ENCODE peak calls at places on chromosomes 4 and X, in seven cellular contexts. One of them, this sample, is unnamed.

GRCh38 chr4:77449162-77449561 is 156.5 kb upstream of the CXCL13 start:
- DNase-seq in left lung: no peak
- DNase-seq in CD8-positive, alpha-beta T cell: no peak
- DNase-seq in foreskin fibroblast: peak
- DNase-seq in MM.1S: no peak
- DNase-seq in heart left ventricle: no peak
- DNase-seq in kidney: no peak
- DNase-seq in this sample: no peak

GRCh38 chrX:9033989-9034388 is at the start of gene FAM9B:
- DNase-seq in left lung: no peak
- DNase-seq in kidney: no peak
- DNase-seq in CD8-positive, alpha-beta T cell: no peak
- DNase-seq in heart left ventricle: no peak
- DNase-seq in MM.1S: no peak
- DNase-seq in foreskin fibroblast: no peak
- DNase-seq in this sample: no peak

GRCh38 chrX:31546130-31546529 is 474.3 kb upstream of the FTHL17 start:
- DNase-seq in foreskin fibroblast: peak
- DNase-seq in CD8-positive, alpha-beta T cell: no peak
- DNase-seq in left lung: no peak
- DNase-seq in MM.1S: no peak
- DNase-seq in heart left ventricle: no peak
- DNase-seq in kidney: no peak
- DNase-seq in this sample: no peak

GRCh38 chr4:38614198-38614597 is 49.8 kb upstream of the KLF3 start:
- DNase-seq in foreskin fibroblast: no peak
- DNase-seq in MM.1S: no peak
- DNase-seq in kidney: no peak
- DNase-seq in CD8-positive, alpha-beta T cell: no peak
- DNase-seq in left lung: no peak
- DNase-seq in heart left ventricle: no peak
- DNase-seq in this sample: no peak

GRCh38 chr4:10613926-10614478 is 70.6 kb downstream of the CLNK start:
- DNase-seq in MM.1S: no peak
- DNase-seq in heart left ventricle: no peak
- DNase-seq in left lung: no peak
- DNase-seq in kidney: no peak
- DNase-seq in foreskin fibroblast: no peak
- DNase-seq in CD8-positive, alpha-beta T cell: no peak
- DNase-seq in this sample: no peak

GRCh38 chrX:107672955-107673378 is 44.7 kb downstream of the PRPS1 start:
- DNase-seq in CD8-positive, alpha-beta T cell: peak
- DNase-seq in foreskin fibroblast: no peak
- DNase-seq in MM.1S: peak
- DNase-seq in kidney: peak
- DNase-seq in left lung: peak
- DNase-seq in heart left ventricle: peak
- DNase-seq in this sample: peak

GRCh38 chrX:20144491-20144890 is 2.9 kb upstream of the EIF1AX start:
- DNase-seq in heart left ventricle: no peak
- DNase-seq in kidney: no peak
- DNase-seq in foreskin fibroblast: peak
- DNase-seq in CD8-positive, alpha-beta T cell: no peak
- DNase-seq in MM.1S: no peak
- DNase-seq in left lung: no peak
- DNase-seq in this sample: no peak

GRCh38 chr4:147958459-147959065 is 226.7 kb downstream of the ARHGAP10 start:
- DNase-seq in left lung: no peak
- DNase-seq in kidney: no peak
- DNase-seq in heart left ventricle: no peak
- DNase-seq in foreskin fibroblast: no peak
- DNase-seq in CD8-positive, alpha-beta T cell: no peak
- DNase-seq in MM.1S: no peak
- DNase-seq in this sample: no peak

GRCh38 chr4:16550488-16550980 is 324.3 kb upstream of the TAPT1 start:
- DNase-seq in CD8-positive, alpha-beta T cell: no peak
- DNase-seq in MM.1S: no peak
- DNase-seq in heart left ventricle: no peak
- DNase-seq in kidney: no peak
- DNase-seq in foreskin fibroblast: no peak
- DNase-seq in left lung: no peak
- DNase-seq in this sample: no peak

GRCh38 chr4:119300072-119300387 is 21.9 kb downstream of the FABP2 start:
- DNase-seq in CD8-positive, alpha-beta T cell: peak
- DNase-seq in heart left ventricle: peak
- DNase-seq in foreskin fibroblast: no peak
- DNase-seq in MM.1S: no peak
- DNase-seq in left lung: peak
- DNase-seq in kidney: peak
- DNase-seq in this sample: peak

GRCh38 chr4:3077796-3078195 is 3.3 kb downstream of the HTT start:
- DNase-seq in CD8-positive, alpha-beta T cell: no peak
- DNase-seq in kidney: no peak
- DNase-seq in foreskin fibroblast: no peak
- DNase-seq in left lung: no peak
- DNase-seq in MM.1S: no peak
- DNase-seq in heart left ventricle: no peak
- DNase-seq in this sample: no peak

GRCh38 chrX:75155454-75155829 is 641 bp downstream of the ABCB7 start:
- DNase-seq in foreskin fibroblast: no peak
- DNase-seq in left lung: no peak
- DNase-seq in kidney: no peak
- DNase-seq in heart left ventricle: no peak
- DNase-seq in CD8-positive, alpha-beta T cell: no peak
- DNase-seq in MM.1S: peak
- DNase-seq in this sample: no peak

GRCh38 chr4:108628411-108628810 is 8.0 kb downstream of the RPL34 start:
- DNase-seq in heart left ventricle: no peak
- DNase-seq in CD8-positive, alpha-beta T cell: no peak
- DNase-seq in foreskin fibroblast: no peak
- DNase-seq in kidney: no peak
- DNase-seq in MM.1S: no peak
- DNase-seq in left lung: no peak
- DNase-seq in this sample: no peak

GRCh38 chr4:10619220-10619619 is 65.3 kb downstream of the CLNK start:
- DNase-seq in foreskin fibroblast: peak
- DNase-seq in kidney: no peak
- DNase-seq in left lung: no peak
- DNase-seq in heart left ventricle: no peak
- DNase-seq in CD8-positive, alpha-beta T cell: no peak
- DNase-seq in MM.1S: no peak
- DNase-seq in this sample: no peak

GRCh38 chr4:181559637-181560036 is 683.6 kb upstream of the TENM3 start:
- DNase-seq in foreskin fibroblast: no peak
- DNase-seq in heart left ventricle: no peak
- DNase-seq in MM.1S: no peak
- DNase-seq in kidney: no peak
- DNase-seq in CD8-positive, alpha-beta T cell: no peak
- DNase-seq in left lung: no peak
- DNase-seq in this sample: no peak

GRCh38 chr4:168514249-168514852 is 17.5 kb downstream of the PALLD start:
- DNase-seq in MM.1S: peak
- DNase-seq in heart left ventricle: no peak
- DNase-seq in kidney: no peak
- DNase-seq in left lung: no peak
- DNase-seq in CD8-positive, alpha-beta T cell: no peak
- DNase-seq in foreskin fibroblast: no peak
- DNase-seq in this sample: no peak

GRCh38 chr4:55989716-55990115 is 41.0 kb downstream of the CEP135 start:
- DNase-seq in MM.1S: no peak
- DNase-seq in foreskin fibroblast: no peak
- DNase-seq in CD8-positive, alpha-beta T cell: no peak
- DNase-seq in heart left ventricle: no peak
- DNase-seq in kidney: no peak
- DNase-seq in left lung: no peak
- DNase-seq in this sample: peak

GRCh38 chr4:153934689-153935017 is 145.8 kb upstream of the SFRP2 start:
- DNase-seq in kidney: no peak
- DNase-seq in MM.1S: no peak
- DNase-seq in left lung: no peak
- DNase-seq in heart left ventricle: no peak
- DNase-seq in foreskin fibroblast: no peak
- DNase-seq in CD8-positive, alpha-beta T cell: no peak
- DNase-seq in this sample: no peak

GRCh38 chr4:99202094-99202493 is 17.0 kb downstream of the ADH6 start:
- DNase-seq in left lung: no peak
- DNase-seq in heart left ventricle: no peak
- DNase-seq in CD8-positive, alpha-beta T cell: no peak
- DNase-seq in foreskin fibroblast: no peak
- DNase-seq in MM.1S: no peak
- DNase-seq in kidney: no peak
- DNase-seq in this sample: no peak

GRCh38 chrX:40085086-40085551 is 12.6 kb downstream of the BCOR start:
- DNase-seq in CD8-positive, alpha-beta T cell: no peak
- DNase-seq in MM.1S: no peak
- DNase-seq in heart left ventricle: no peak
- DNase-seq in left lung: no peak
- DNase-seq in kidney: no peak
- DNase-seq in foreskin fibroblast: peak
- DNase-seq in this sample: no peak

GRCh38 chr4:127732623-127733199 is 2.5 kb downstream of the SLC25A31 start:
- DNase-seq in kidney: no peak
- DNase-seq in heart left ventricle: no peak
- DNase-seq in foreskin fibroblast: peak
- DNase-seq in left lung: no peak
- DNase-seq in MM.1S: peak
- DNase-seq in CD8-positive, alpha-beta T cell: no peak
- DNase-seq in this sample: no peak

DNA sequence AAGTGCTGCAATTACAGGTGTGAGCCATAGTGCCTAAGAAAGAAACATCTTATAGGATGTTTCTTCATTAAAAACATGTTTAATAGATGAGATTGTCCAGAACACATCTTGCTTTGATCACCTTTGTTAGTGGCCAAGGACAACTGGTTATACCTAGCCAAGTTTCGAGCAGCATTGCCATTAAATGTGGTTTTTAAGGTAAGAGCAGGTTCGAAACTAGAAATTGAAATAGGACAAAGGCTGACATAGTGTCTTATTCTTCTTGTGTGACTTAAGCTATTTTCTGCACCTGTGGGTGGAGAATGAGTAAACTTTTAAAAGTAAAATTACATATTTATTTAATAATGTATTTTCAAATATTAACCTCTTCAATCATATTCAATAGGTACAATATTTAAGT is 59.0 kb downstream of the RBPJ start:
- DNase-seq in kidney: no peak
- DNase-seq in left lung: no peak
- DNase-seq in MM.1S: peak
- DNase-seq in foreskin fibroblast: no peak
- DNase-seq in heart left ventricle: no peak
- DNase-seq in CD8-positive, alpha-beta T cell: no peak
- DNase-seq in this sample: no peak
- H3K4me3 ChIP-seq in kidney: no peak
- H3K4me3 ChIP-seq in left lung: no peak
- H3K4me3 ChIP-seq in MM.1S: no peak
- H3K4me3 ChIP-seq in foreskin fibroblast: no peak
- H3K4me3 ChIP-seq in heart left ventricle: no peak
- H3K4me3 ChIP-seq in CD8-positive, alpha-beta T cell: no peak
- H3K4me3 ChIP-seq in this sample: no peak

GRCh38 chr4:174207370-174207769 is 76.1 kb downstream of the FBXO8 start:
- DNase-seq in heart left ventricle: no peak
- DNase-seq in left lung: no peak
- DNase-seq in CD8-positive, alpha-beta T cell: no peak
- DNase-seq in foreskin fibroblast: no peak
- DNase-seq in kidney: no peak
- DNase-seq in MM.1S: no peak
- DNase-seq in this sample: no peak

GRCh38 chr4:174204194-174204831 is 79.2 kb downstream of the FBXO8 start:
- DNase-seq in MM.1S: no peak
- DNase-seq in left lung: no peak
- DNase-seq in kidney: no peak
- DNase-seq in heart left ventricle: no peak
- DNase-seq in CD8-positive, alpha-beta T cell: no peak
- DNase-seq in foreskin fibroblast: no peak
- DNase-seq in this sample: peak

GRCh38 chr4:174198396-174199179 is 84.9 kb downstream of the FBXO8 start:
- DNase-seq in foreskin fibroblast: peak
- DNase-seq in left lung: no peak
- DNase-seq in CD8-positive, alpha-beta T cell: no peak
- DNase-seq in kidney: no peak
- DNase-seq in heart left ventricle: no peak
- DNase-seq in MM.1S: no peak
- DNase-seq in this sample: peak

GRCh38 chr4:174199735-174200134 is 83.7 kb downstream of the FBXO8 start:
- DNase-seq in MM.1S: no peak
- DNase-seq in kidney: no peak
- DNase-seq in CD8-positive, alpha-beta T cell: no peak
- DNase-seq in heart left ventricle: no peak
- DNase-seq in left lung: no peak
- DNase-seq in foreskin fibroblast: no peak
- DNase-seq in this sample: no peak

GRCh38 chr4:174201898-174202297 is 81.6 kb downstream of the FBXO8 start:
- DNase-seq in left lung: no peak
- DNase-seq in CD8-positive, alpha-beta T cell: no peak
- DNase-seq in MM.1S: no peak
- DNase-seq in kidney: no peak
- DNase-seq in foreskin fibroblast: no peak
- DNase-seq in heart left ventricle: no peak
- DNase-seq in this sample: no peak
- TF ChIP-seq CTCF in left lung: no peak
- TF ChIP-seq CTCF in CD8-positive, alpha-beta T cell: no peak
- TF ChIP-seq CTCF in MM.1S: no peak
- TF ChIP-seq CTCF in kidney: no peak
- TF ChIP-seq CTCF in foreskin fibroblast: no peak
- TF ChIP-seq CTCF in heart left ventricle: no peak
- TF ChIP-seq CTCF in this sample: no peak

DNA sequence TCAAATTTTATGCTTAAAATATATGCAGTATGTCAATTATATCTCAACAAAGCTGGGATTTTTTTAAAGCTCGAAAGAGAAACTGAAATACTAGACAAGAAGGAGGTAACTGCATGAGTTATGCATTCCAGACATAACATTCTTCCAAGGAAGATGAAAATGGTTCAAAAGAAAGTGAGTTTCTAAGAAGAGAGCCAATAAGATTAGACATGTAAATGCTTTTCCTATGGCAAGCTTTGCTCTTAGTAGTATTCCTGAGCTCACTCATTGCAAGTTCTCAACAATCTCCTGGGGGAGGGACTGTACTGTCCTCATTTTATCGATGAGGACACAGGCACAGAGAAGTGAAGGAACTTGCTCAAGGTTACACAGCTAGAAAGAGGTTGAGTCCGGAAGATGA is 58.5 kb upstream of the MSX1 start:
- DNase-seq in CD8-positive, alpha-beta T cell: no peak
- DNase-seq in left lung: no peak
- DNase-seq in foreskin fibroblast: no peak
- DNase-seq in heart left ventricle: no peak
- DNase-seq in kidney: no peak
- DNase-seq in MM.1S: no peak
- DNase-seq in this sample: no peak
- H3K4me3 ChIP-seq in CD8-positive, alpha-beta T cell: no peak
- H3K4me3 ChIP-seq in left lung: no peak
- H3K4me3 ChIP-seq in foreskin fibroblast: no peak
- H3K4me3 ChIP-seq in heart left ventricle: no peak
- H3K4me3 ChIP-seq in kidney: no peak
- H3K4me3 ChIP-seq in MM.1S: no peak
- H3K4me3 ChIP-seq in this sample: no peak

DNA sequence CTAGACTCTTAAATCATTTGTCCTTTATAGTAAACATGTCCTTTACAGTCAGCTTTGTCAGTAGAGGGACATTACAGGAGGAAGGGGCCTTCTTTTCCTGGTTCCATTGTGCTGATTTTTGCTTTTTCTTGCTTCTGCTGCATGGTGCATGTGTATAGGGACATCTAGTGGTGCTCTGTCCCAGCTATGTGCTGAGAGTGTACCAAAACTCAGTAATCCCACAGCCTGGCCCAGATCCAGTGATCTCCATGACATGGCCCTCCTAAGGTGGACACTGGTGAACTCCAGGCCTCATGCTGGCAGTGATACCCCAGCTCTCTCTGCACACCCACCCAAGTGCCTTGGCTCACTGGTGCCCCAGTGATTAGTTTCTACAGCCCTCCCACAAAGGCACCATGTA is 45.2 kb downstream of the MAGEB17 start:
- DNase-seq in MM.1S: no peak
- DNase-seq in CD8-positive, alpha-beta T cell: no peak
- DNase-seq in foreskin fibroblast: no peak
- DNase-seq in left lung: no peak
- DNase-seq in heart left ventricle: no peak
- DNase-seq in kidney: no peak
- DNase-seq in this sample: no peak
- TF ChIP-seq CTCF in MM.1S: peak
- TF ChIP-seq CTCF in CD8-positive, alpha-beta T cell: no peak
- TF ChIP-seq CTCF in foreskin fibroblast: peak
- TF ChIP-seq CTCF in left lung: no peak
- TF ChIP-seq CTCF in heart left ventricle: peak
- TF ChIP-seq CTCF in kidney: no peak
- TF ChIP-seq CTCF in this sample: peak